ENCODE peak calls at places on chromosomes 1 and 21, in five cellular contexts. One of them, this sample, is unnamed.
A peak's percentile ranks its signal among the peaks of the same experiment; 100 is the strongest.

GRCh38 chr1:228511539-228512445 is 24.6 kb downstream of the RNF187 start:
- DNase-seq in tibial artery: peak; percentile 52
- DNase-seq in MM.1S: no peak
- DNase-seq in left lung: no peak
- DNase-seq in choroid plexus epithelial cell: no peak
- DNase-seq in this sample: no peak

GRCh38 chr1:223713546-223714420 is 1.4 kb downstream of the CAPN2 start:
- DNase-seq in tibial artery: no peak
- DNase-seq in left lung: no peak
- DNase-seq in MM.1S: no peak
- DNase-seq in choroid plexus epithelial cell: no peak
- DNase-seq in this sample: peak; percentile 36

GRCh38 chr1:201985355-201985754 is 2.9 kb downstream of the RNPEP start:
- DNase-seq in choroid plexus epithelial cell: no peak
- DNase-seq in left lung: no peak
- DNase-seq in tibial artery: no peak
- DNase-seq in MM.1S: no peak
- DNase-seq in this sample: no peak

GRCh38 chr1:41144285-41144684 is 97.8 kb downstream of the SCMH1 start:
- DNase-seq in left lung: no peak
- DNase-seq in MM.1S: no peak
- DNase-seq in choroid plexus epithelial cell: no peak
- DNase-seq in tibial artery: no peak
- DNase-seq in this sample: no peak

GRCh38 chr1:35876988-35877387 is 6.0 kb upstream of the AGO1 start:
- DNase-seq in left lung: no peak
- DNase-seq in tibial artery: no peak
- DNase-seq in MM.1S: no peak
- DNase-seq in choroid plexus epithelial cell: peak; percentile 50
- DNase-seq in this sample: peak; percentile 51

GRCh38 chr1:17170571-17170970 is 34.4 kb upstream of the PADI1 start:
- DNase-seq in left lung: no peak
- DNase-seq in MM.1S: no peak
- DNase-seq in choroid plexus epithelial cell: peak; percentile 65
- DNase-seq in tibial artery: no peak
- DNase-seq in this sample: peak; percentile 22

GRCh38 chr21:14072761-14073535 is 137.8 kb downstream of the LIPI start:
- DNase-seq in tibial artery: no peak
- DNase-seq in choroid plexus epithelial cell: no peak
- DNase-seq in left lung: peak; percentile 75
- DNase-seq in MM.1S: no peak
- DNase-seq in this sample: no peak

GRCh38 chr1:22471078-22471477 is 19.4 kb downstream of the ZBTB40 start:
- DNase-seq in left lung: no peak
- DNase-seq in MM.1S: no peak
- DNase-seq in tibial artery: no peak
- DNase-seq in choroid plexus epithelial cell: peak; percentile 77
- DNase-seq in this sample: peak; percentile 64

GRCh38 chr1:151012684-151013471 is 4.6 kb downstream of the PRUNE1 start:
- DNase-seq in left lung: no peak
- DNase-seq in choroid plexus epithelial cell: peak; percentile 88
- DNase-seq in MM.1S: no peak
- DNase-seq in tibial artery: no peak
- DNase-seq in this sample: peak; percentile 56

GRCh38 chr1:7390604-7391000 is 380.5 kb upstream of the VAMP3 start:
- DNase-seq in MM.1S: no peak
- DNase-seq in left lung: no peak
- DNase-seq in choroid plexus epithelial cell: no peak
- DNase-seq in tibial artery: peak; percentile 38
- DNase-seq in this sample: no peak

GRCh38 chr1:232574077-232574476 is 55.9 kb downstream of the SIPA1L2 start:
- DNase-seq in tibial artery: no peak
- DNase-seq in left lung: no peak
- DNase-seq in MM.1S: no peak
- DNase-seq in choroid plexus epithelial cell: no peak
- DNase-seq in this sample: no peak

GRCh38 chr1:201432814-201433213 is 11.3 kb upstream of the TNNI1 start:
- DNase-seq in tibial artery: no peak
- DNase-seq in left lung: no peak
- DNase-seq in MM.1S: no peak
- DNase-seq in choroid plexus epithelial cell: no peak
- DNase-seq in this sample: no peak

GRCh38 chr1:214022229-214022791 is 34.5 kb downstream of the PROX1 start:
- DNase-seq in left lung: no peak
- DNase-seq in choroid plexus epithelial cell: no peak
- DNase-seq in tibial artery: no peak
- DNase-seq in MM.1S: no peak
- DNase-seq in this sample: no peak

GRCh38 chr1:118987431-118988185 is 535 bp downstream of the TBX15 start:
- DNase-seq in MM.1S: no peak
- DNase-seq in tibial artery: peak; percentile 78
- DNase-seq in choroid plexus epithelial cell: peak; percentile 84
- DNase-seq in left lung: no peak
- DNase-seq in this sample: no peak

GRCh38 chr1:82225407-82226197 is 424.9 kb downstream of the ADGRL2 start:
- DNase-seq in MM.1S: no peak
- DNase-seq in left lung: no peak
- DNase-seq in choroid plexus epithelial cell: peak; percentile 56
- DNase-seq in tibial artery: no peak
- DNase-seq in this sample: peak; percentile 83

GRCh38 chr1:8878448-8879347 is at the start of gene ENO1:
- DNase-seq in tibial artery: peak; percentile 99
- DNase-seq in MM.1S: peak; percentile 97
- DNase-seq in choroid plexus epithelial cell: peak; percentile 99
- DNase-seq in left lung: peak; percentile 98
- DNase-seq in this sample: peak; percentile 98

GRCh38 chr21:46130721-46131720 is 24.4 kb downstream of the FTCD start:
- DNase-seq in MM.1S: no peak
- DNase-seq in tibial artery: no peak
- DNase-seq in left lung: peak; percentile 53
- DNase-seq in choroid plexus epithelial cell: no peak
- DNase-seq in this sample: no peak

GRCh38 chr21:27206368-27206982 is 239.6 kb upstream of the ADAMTS5 start:
- DNase-seq in left lung: no peak
- DNase-seq in choroid plexus epithelial cell: peak; percentile 33
- DNase-seq in MM.1S: no peak
- DNase-seq in tibial artery: no peak
- DNase-seq in this sample: no peak

GRCh38 chr1:92441316-92442311 is 45.1 kb downstream of the GFI1 start:
- DNase-seq in tibial artery: no peak
- DNase-seq in left lung: no peak
- DNase-seq in choroid plexus epithelial cell: no peak
- DNase-seq in MM.1S: no peak
- DNase-seq in this sample: no peak

GRCh38 chr1:229280037-229280828 is 9.3 kb downstream of the RAB4A start:
- DNase-seq in MM.1S: no peak
- DNase-seq in left lung: no peak
- DNase-seq in choroid plexus epithelial cell: no peak
- DNase-seq in tibial artery: no peak
- DNase-seq in this sample: no peak

GRCh38 chr1:222009105-222009730 is 267.3 kb upstream of the DUSP10 start:
- DNase-seq in choroid plexus epithelial cell: peak; percentile 48
- DNase-seq in MM.1S: peak; percentile 76
- DNase-seq in tibial artery: no peak
- DNase-seq in left lung: no peak
- DNase-seq in this sample: peak; percentile 27

GRCh38 chr1:39738622-39739366 is at the start of gene PPIE:
- DNase-seq in tibial artery: peak; percentile 95
- DNase-seq in left lung: peak; percentile 98
- DNase-seq in choroid plexus epithelial cell: peak; percentile 93
- DNase-seq in MM.1S: peak; percentile 95
- DNase-seq in this sample: peak; percentile 90

GRCh38 chr1:53413175-53414001 is 45.8 kb upstream of the DMRTB1 start:
- DNase-seq in choroid plexus epithelial cell: peak; percentile 94
- DNase-seq in tibial artery: no peak
- DNase-seq in MM.1S: no peak
- DNase-seq in left lung: no peak
- DNase-seq in this sample: peak; percentile 55

GRCh38 chr1:46969014-46969619 is 27.8 kb upstream of the CYP4A11 start:
- DNase-seq in choroid plexus epithelial cell: no peak
- DNase-seq in left lung: no peak
- DNase-seq in MM.1S: no peak
- DNase-seq in tibial artery: no peak
- DNase-seq in this sample: no peak

GRCh38 chr1:170742600-170742999 is 78.7 kb downstream of the PRRX1 start:
- DNase-seq in tibial artery: no peak
- DNase-seq in MM.1S: no peak
- DNase-seq in choroid plexus epithelial cell: no peak
- DNase-seq in left lung: no peak
- DNase-seq in this sample: no peak

GRCh38 chr1:173960625-173961024 is 43.5 kb upstream of the SERPINC1 start:
- DNase-seq in MM.1S: no peak
- DNase-seq in tibial artery: no peak
- DNase-seq in left lung: no peak
- DNase-seq in choroid plexus epithelial cell: no peak
- DNase-seq in this sample: peak; percentile 12

GRCh38 chr1:117146570-117147340 is 25.2 kb upstream of the TRIM45 start:
- DNase-seq in choroid plexus epithelial cell: peak; percentile 91
- DNase-seq in MM.1S: no peak
- DNase-seq in tibial artery: no peak
- DNase-seq in left lung: no peak
- DNase-seq in this sample: peak; percentile 76

GRCh38 chr1:203598736-203599135 is 27.9 kb upstream of the ATP2B4 start:
- DNase-seq in left lung: no peak
- DNase-seq in choroid plexus epithelial cell: no peak
- DNase-seq in MM.1S: no peak
- DNase-seq in tibial artery: no peak
- DNase-seq in this sample: no peak

GRCh38 chr21:25903599-25903998 is 168.8 kb downstream of the GABPA start:
- DNase-seq in MM.1S: no peak
- DNase-seq in tibial artery: no peak
- DNase-seq in choroid plexus epithelial cell: no peak
- DNase-seq in left lung: no peak
- DNase-seq in this sample: no peak

DNA sequence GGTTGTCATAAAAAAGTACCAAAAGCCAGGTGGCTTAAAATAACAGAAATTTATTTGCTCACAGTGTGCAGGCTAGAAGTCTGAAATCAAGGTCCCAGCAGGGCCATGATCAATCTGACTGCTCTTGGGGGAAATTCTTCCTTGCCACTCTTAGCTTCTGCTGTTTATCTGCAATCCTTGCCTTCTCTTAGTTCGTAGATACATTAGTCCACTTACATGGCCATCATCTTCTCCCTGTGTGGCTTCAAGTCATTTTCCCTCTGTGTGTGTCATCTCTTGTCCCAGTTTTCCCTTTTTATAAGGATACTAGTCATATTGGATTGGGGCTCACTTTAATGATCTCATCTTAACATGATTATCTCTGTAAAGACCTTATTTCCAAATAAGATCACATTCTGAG is 124.0 kb upstream of the NCAM2 start:
- DNase-seq in choroid plexus epithelial cell: no peak
- DNase-seq in left lung: no peak
- DNase-seq in tibial artery: no peak
- DNase-seq in MM.1S: no peak
- DNase-seq in this sample: no peak
- TF ChIP-seq CTCF in choroid plexus epithelial cell: no peak
- TF ChIP-seq CTCF in left lung: no peak
- TF ChIP-seq CTCF in tibial artery: no peak
- TF ChIP-seq CTCF in MM.1S: no peak
- TF ChIP-seq CTCF in this sample: no peak

GRCh38 chr1:61926597-61926996 is 184.3 kb downstream of the PATJ start:
- DNase-seq in choroid plexus epithelial cell: no peak
- DNase-seq in MM.1S: no peak
- DNase-seq in left lung: no peak
- DNase-seq in tibial artery: no peak
- DNase-seq in this sample: no peak

GRCh38 chr1:61925591-61926298 is 183.5 kb downstream of the PATJ start:
- DNase-seq in choroid plexus epithelial cell: no peak
- DNase-seq in left lung: no peak
- DNase-seq in MM.1S: no peak
- DNase-seq in tibial artery: no peak
- DNase-seq in this sample: no peak

GRCh38 chr1:61922950-61923480 is 180.7 kb downstream of the PATJ start:
- DNase-seq in tibial artery: no peak
- DNase-seq in choroid plexus epithelial cell: no peak
- DNase-seq in MM.1S: no peak
- DNase-seq in left lung: no peak
- DNase-seq in this sample: no peak

DNA sequence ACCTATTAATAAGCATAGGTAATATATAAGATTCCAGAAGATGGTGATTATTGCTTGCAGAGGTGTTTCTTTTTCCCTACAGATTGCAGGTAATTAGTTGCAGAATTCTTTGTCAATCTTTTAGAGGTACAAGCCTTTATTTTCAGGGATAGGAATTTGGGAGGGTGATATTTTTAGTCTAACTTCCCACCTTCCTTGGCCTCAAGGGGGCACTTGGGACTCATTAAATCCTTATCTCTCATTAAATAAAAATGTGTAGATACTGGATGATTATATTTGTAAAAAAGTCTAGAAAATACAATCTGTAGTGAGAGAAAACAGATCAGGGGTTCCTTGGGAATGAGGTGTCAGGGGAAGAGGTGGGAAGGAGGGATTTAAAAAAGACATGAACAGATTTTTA is 179.2 kb downstream of the PATJ start:
- DNase-seq in choroid plexus epithelial cell: peak; percentile 36
- DNase-seq in MM.1S: no peak
- DNase-seq in tibial artery: no peak
- DNase-seq in left lung: no peak
- DNase-seq in this sample: no peak
- TF ChIP-seq CTCF in choroid plexus epithelial cell: peak; percentile 55
- TF ChIP-seq CTCF in MM.1S: no peak
- TF ChIP-seq CTCF in tibial artery: no peak
- TF ChIP-seq CTCF in left lung: no peak
- TF ChIP-seq CTCF in this sample: peak; percentile 9

DNA sequence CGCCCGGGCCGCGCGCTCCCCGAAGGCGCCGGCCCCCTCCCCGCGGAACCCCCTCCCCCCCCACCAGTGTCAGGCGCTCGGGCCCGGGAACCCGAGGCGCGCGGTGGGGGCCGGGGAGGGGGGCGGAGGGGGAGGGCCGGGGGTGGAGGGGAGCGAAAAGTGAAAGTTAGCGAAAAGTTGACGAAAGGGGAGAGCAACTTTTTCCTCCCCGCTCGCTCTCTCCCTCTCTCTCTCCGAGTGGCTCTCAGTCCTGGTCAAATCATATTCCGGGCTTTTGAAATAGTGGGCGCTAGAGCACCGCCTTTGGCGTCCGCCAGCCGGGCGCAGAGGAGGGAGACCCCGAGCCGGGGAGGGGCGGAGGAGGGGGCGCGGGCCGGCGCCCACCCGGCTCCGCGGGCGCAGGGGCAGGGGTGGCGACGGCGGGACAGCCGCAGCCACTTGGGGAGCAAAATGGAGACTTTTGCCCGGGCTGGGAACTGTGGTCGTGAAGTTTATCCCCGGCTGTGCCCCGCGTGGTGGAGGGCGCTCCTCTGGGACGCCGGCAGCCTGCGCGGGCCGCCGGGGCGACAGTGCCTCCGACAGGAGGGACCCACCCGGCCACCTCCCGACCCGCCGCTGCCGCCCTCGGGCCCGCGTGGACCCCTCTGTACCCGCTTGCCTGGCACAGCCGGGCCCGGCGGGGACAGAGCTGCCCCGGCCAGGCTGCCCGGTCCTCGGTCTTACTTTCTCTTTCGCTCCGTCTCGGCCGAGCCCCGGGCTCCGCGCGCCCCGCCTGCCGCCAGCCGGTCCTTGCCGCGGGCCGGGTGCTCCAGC is 694 bp downstream of the PRDM16 start:
- DNase-seq in MM.1S: no peak
- DNase-seq in left lung: peak; percentile 75
- DNase-seq in tibial artery: peak; percentile 84
- DNase-seq in choroid plexus epithelial cell: peak; percentile 57
- DNase-seq in this sample: peak; percentile 47
- TF ChIP-seq CTCF in MM.1S: no peak
- TF ChIP-seq CTCF in left lung: no peak
- TF ChIP-seq CTCF in tibial artery: peak; percentile 27
- TF ChIP-seq CTCF in choroid plexus epithelial cell: peak; percentile 56
- TF ChIP-seq CTCF in this sample: peak; percentile 20

GRCh38 chr1:234125283-234125682 is 220.8 kb downstream of the SLC35F3 start:
- DNase-seq in choroid plexus epithelial cell: peak; percentile 6
- DNase-seq in tibial artery: no peak
- DNase-seq in left lung: no peak
- DNase-seq in MM.1S: peak; percentile 17
- DNase-seq in this sample: no peak
- TF ChIP-seq CTCF in choroid plexus epithelial cell: peak; percentile 16
- TF ChIP-seq CTCF in tibial artery: no peak
- TF ChIP-seq CTCF in left lung: no peak
- TF ChIP-seq CTCF in MM.1S: peak; percentile 39
- TF ChIP-seq CTCF in this sample: peak; percentile 1